ENCODE peak calls at places on chromosomes 16 and 17, in seven cellular contexts. One of them, this sample, is unnamed.

GRCh38 chr16:27080870-27081269 is 14.1 kb downstream of the C16orf82 start:
- DNase-seq in lower lobe of right lung: no peak
- DNase-seq in psoas muscle: no peak
- DNase-seq in BE2C: no peak
- DNase-seq in gastrocnemius medialis: no peak
- DNase-seq in CD8-positive, alpha-beta T cell: no peak
- DNase-seq in IMR-90: no peak
- DNase-seq in this sample: peak; percentile 2

GRCh38 chr16:19523559-19524355 is at the start of gene CCP110:
- DNase-seq in lower lobe of right lung: peak; percentile 99
- DNase-seq in psoas muscle: peak; percentile 98
- DNase-seq in BE2C: peak; percentile 98
- DNase-seq in gastrocnemius medialis: peak; percentile 95
- DNase-seq in CD8-positive, alpha-beta T cell: peak; percentile 93
- DNase-seq in IMR-90: peak; percentile 96
- DNase-seq in this sample: peak; percentile 97

GRCh38 chr16:58866935-58867334 is 132.8 kb upstream of the GOT2 start:
- DNase-seq in lower lobe of right lung: no peak
- DNase-seq in psoas muscle: no peak
- DNase-seq in BE2C: no peak
- DNase-seq in gastrocnemius medialis: no peak
- DNase-seq in CD8-positive, alpha-beta T cell: no peak
- DNase-seq in IMR-90: no peak
- DNase-seq in this sample: no peak

GRCh38 chr17:40453881-40454630 is 10.8 kb downstream of the IGFBP4 start:
- DNase-seq in lower lobe of right lung: no peak
- DNase-seq in psoas muscle: no peak
- DNase-seq in BE2C: no peak
- DNase-seq in gastrocnemius medialis: no peak
- DNase-seq in CD8-positive, alpha-beta T cell: no peak
- DNase-seq in IMR-90: peak; percentile 62
- DNase-seq in this sample: no peak

GRCh38 chr16:54346046-54346445 is 59.5 kb upstream of the IRX3 start:
- DNase-seq in lower lobe of right lung: no peak
- DNase-seq in psoas muscle: no peak
- DNase-seq in BE2C: no peak
- DNase-seq in gastrocnemius medialis: no peak
- DNase-seq in CD8-positive, alpha-beta T cell: no peak
- DNase-seq in IMR-90: no peak
- DNase-seq in this sample: no peak

GRCh38 chr17:59520276-59520675 is 45.1 kb upstream of the DHX40 start:
- DNase-seq in lower lobe of right lung: no peak
- DNase-seq in psoas muscle: no peak
- DNase-seq in BE2C: no peak
- DNase-seq in gastrocnemius medialis: no peak
- DNase-seq in CD8-positive, alpha-beta T cell: no peak
- DNase-seq in IMR-90: no peak
- DNase-seq in this sample: no peak

GRCh38 chr17:16941072-16941641 is 30.8 kb downstream of the TNFRSF13B start:
- DNase-seq in lower lobe of right lung: no peak
- DNase-seq in psoas muscle: no peak
- DNase-seq in BE2C: no peak
- DNase-seq in gastrocnemius medialis: no peak
- DNase-seq in CD8-positive, alpha-beta T cell: no peak
- DNase-seq in IMR-90: no peak
- DNase-seq in this sample: no peak

GRCh38 chr17:68539536-68540469 is 27.6 kb downstream of the PRKAR1A start:
- DNase-seq in lower lobe of right lung: peak; percentile 61
- DNase-seq in psoas muscle: no peak
- DNase-seq in BE2C: no peak
- DNase-seq in gastrocnemius medialis: no peak
- DNase-seq in CD8-positive, alpha-beta T cell: no peak
- DNase-seq in IMR-90: no peak
- DNase-seq in this sample: peak; percentile 35

GRCh38 chr17:42706732-42707131 is 24.4 kb downstream of the CNTNAP1 start:
- DNase-seq in lower lobe of right lung: no peak
- DNase-seq in psoas muscle: no peak
- DNase-seq in BE2C: no peak
- DNase-seq in gastrocnemius medialis: no peak
- DNase-seq in CD8-positive, alpha-beta T cell: peak; percentile 44
- DNase-seq in IMR-90: no peak
- DNase-seq in this sample: peak; percentile 62

GRCh38 chr16:87803385-87803784 is 37.6 kb upstream of the KLHDC4 start:
- DNase-seq in lower lobe of right lung: no peak
- DNase-seq in psoas muscle: no peak
- DNase-seq in BE2C: no peak
- DNase-seq in gastrocnemius medialis: no peak
- DNase-seq in CD8-positive, alpha-beta T cell: no peak
- DNase-seq in IMR-90: no peak
- DNase-seq in this sample: no peak

GRCh38 chr16:27439273-27440018 is 37.5 kb downstream of the IL21R start:
- DNase-seq in lower lobe of right lung: no peak
- DNase-seq in psoas muscle: no peak
- DNase-seq in BE2C: no peak
- DNase-seq in gastrocnemius medialis: no peak
- DNase-seq in CD8-positive, alpha-beta T cell: no peak
- DNase-seq in IMR-90: no peak
- DNase-seq in this sample: no peak

GRCh38 chr17:66557886-66558285 is 255.5 kb downstream of the PRKCA start:
- DNase-seq in lower lobe of right lung: no peak
- DNase-seq in psoas muscle: no peak
- DNase-seq in BE2C: no peak
- DNase-seq in gastrocnemius medialis: no peak
- DNase-seq in CD8-positive, alpha-beta T cell: no peak
- DNase-seq in IMR-90: no peak
- DNase-seq in this sample: no peak

GRCh38 chr17:35257080-35257701 is 14.3 kb downstream of the SLFN5 start:
- DNase-seq in lower lobe of right lung: peak; percentile 52
- DNase-seq in psoas muscle: no peak
- DNase-seq in BE2C: no peak
- DNase-seq in gastrocnemius medialis: no peak
- DNase-seq in CD8-positive, alpha-beta T cell: no peak
- DNase-seq in IMR-90: peak; percentile 41
- DNase-seq in this sample: no peak

GRCh38 chr16:26701243-26701886 is 365.4 kb upstream of the C16orf82 start:
- DNase-seq in lower lobe of right lung: no peak
- DNase-seq in psoas muscle: no peak
- DNase-seq in BE2C: no peak
- DNase-seq in gastrocnemius medialis: no peak
- DNase-seq in CD8-positive, alpha-beta T cell: no peak
- DNase-seq in IMR-90: no peak
- DNase-seq in this sample: peak; percentile 2

GRCh38 chr17:82397449-82398335 is 20.5 kb upstream of the HEXD start:
- DNase-seq in lower lobe of right lung: peak; percentile 43
- DNase-seq in psoas muscle: peak; percentile 41
- DNase-seq in BE2C: no peak
- DNase-seq in gastrocnemius medialis: no peak
- DNase-seq in CD8-positive, alpha-beta T cell: no peak
- DNase-seq in IMR-90: no peak
- DNase-seq in this sample: no peak

GRCh38 chr17:82400830-82401229 is 17.3 kb upstream of the HEXD start:
- DNase-seq in lower lobe of right lung: peak; percentile 83
- DNase-seq in psoas muscle: no peak
- DNase-seq in BE2C: no peak
- DNase-seq in gastrocnemius medialis: no peak
- DNase-seq in CD8-positive, alpha-beta T cell: peak; percentile 48
- DNase-seq in IMR-90: no peak
- DNase-seq in this sample: peak; percentile 79

GRCh38 chr17:82399030-82399429 is 19.1 kb upstream of the HEXD start:
- DNase-seq in lower lobe of right lung: no peak
- DNase-seq in psoas muscle: peak; percentile 84
- DNase-seq in BE2C: peak; percentile 63
- DNase-seq in gastrocnemius medialis: peak; percentile 69
- DNase-seq in CD8-positive, alpha-beta T cell: no peak
- DNase-seq in IMR-90: peak; percentile 50
- DNase-seq in this sample: no peak

GRCh38 chr17:82399601-82400101 is 18.5 kb upstream of the HEXD start:
- DNase-seq in lower lobe of right lung: no peak
- DNase-seq in psoas muscle: peak; percentile 71
- DNase-seq in BE2C: peak; percentile 63
- DNase-seq in gastrocnemius medialis: peak; percentile 79
- DNase-seq in CD8-positive, alpha-beta T cell: no peak
- DNase-seq in IMR-90: no peak
- DNase-seq in this sample: no peak

DNA sequence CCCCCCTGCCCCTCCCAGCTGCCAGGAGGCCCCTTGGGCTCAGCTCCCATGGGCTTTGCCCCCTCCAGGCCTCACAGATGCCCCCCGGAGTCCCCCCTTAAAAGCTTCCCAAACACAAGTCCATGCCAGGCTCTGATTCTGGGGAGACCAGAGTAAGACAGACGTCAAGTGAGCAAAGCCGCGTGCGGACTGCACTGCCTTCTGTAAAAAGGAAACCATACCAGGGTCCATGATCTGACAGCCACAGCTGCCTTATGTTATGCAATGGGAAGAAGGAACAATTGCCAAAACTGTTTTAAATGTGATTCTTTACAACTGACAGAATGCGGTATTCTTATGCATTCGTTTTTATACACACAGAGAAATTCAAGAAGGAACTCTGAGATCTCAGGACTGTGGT is 17.9 kb upstream of the HEXD start:
- DNase-seq in lower lobe of right lung: no peak
- DNase-seq in psoas muscle: no peak
- DNase-seq in BE2C: no peak
- DNase-seq in gastrocnemius medialis: no peak
- DNase-seq in CD8-positive, alpha-beta T cell: no peak
- DNase-seq in IMR-90: peak; percentile 5
- DNase-seq in this sample: no peak
- H3K4me3 ChIP-seq in lower lobe of right lung: no peak overlapping the region
- H3K4me3 ChIP-seq in psoas muscle: no peak overlapping the region
- H3K4me3 ChIP-seq in BE2C: no peak overlapping the region
- H3K4me3 ChIP-seq in gastrocnemius medialis: no peak overlapping the region
- H3K4me3 ChIP-seq in CD8-positive, alpha-beta T cell: no peak overlapping the region
- H3K4me3 ChIP-seq in IMR-90: no peak overlapping the region
- H3K4me3 ChIP-seq in this sample: no peak overlapping the region

GRCh38 chr17:18322522-18322921 is 7.4 kb downstream of the SMCR8 start:
- DNase-seq in lower lobe of right lung: no peak
- DNase-seq in psoas muscle: no peak
- DNase-seq in BE2C: no peak
- DNase-seq in gastrocnemius medialis: no peak
- DNase-seq in CD8-positive, alpha-beta T cell: no peak
- DNase-seq in IMR-90: no peak
- DNase-seq in this sample: no peak

GRCh38 chr17:18323007-18323406 is 7.9 kb downstream of the SMCR8 start:
- DNase-seq in lower lobe of right lung: no peak
- DNase-seq in psoas muscle: no peak
- DNase-seq in BE2C: no peak
- DNase-seq in gastrocnemius medialis: no peak
- DNase-seq in CD8-positive, alpha-beta T cell: no peak
- DNase-seq in IMR-90: peak; percentile 21
- DNase-seq in this sample: no peak

GRCh38 chr17:18320301-18320700 is 5.2 kb downstream of the SMCR8 start:
- DNase-seq in lower lobe of right lung: peak; percentile 28
- DNase-seq in psoas muscle: no peak
- DNase-seq in BE2C: no peak
- DNase-seq in gastrocnemius medialis: no peak
- DNase-seq in CD8-positive, alpha-beta T cell: no peak
- DNase-seq in IMR-90: no peak
- DNase-seq in this sample: no peak

GRCh38 chr17:18319604-18320256 is 4.6 kb downstream of the SMCR8 start:
- DNase-seq in lower lobe of right lung: no peak
- DNase-seq in psoas muscle: no peak
- DNase-seq in BE2C: peak; percentile 50
- DNase-seq in gastrocnemius medialis: no peak
- DNase-seq in CD8-positive, alpha-beta T cell: no peak
- DNase-seq in IMR-90: peak; percentile 68
- DNase-seq in this sample: peak; percentile 36

GRCh38 chr17:18321309-18321708 is 6.2 kb downstream of the SMCR8 start:
- DNase-seq in lower lobe of right lung: no peak
- DNase-seq in psoas muscle: no peak
- DNase-seq in BE2C: no peak
- DNase-seq in gastrocnemius medialis: no peak
- DNase-seq in CD8-positive, alpha-beta T cell: no peak
- DNase-seq in IMR-90: no peak
- DNase-seq in this sample: no peak
- TF ChIP-seq CTCF in lower lobe of right lung: no peak
- TF ChIP-seq CTCF in psoas muscle: no peak
- TF ChIP-seq CTCF in BE2C: peak; percentile 11
- TF ChIP-seq CTCF in gastrocnemius medialis: no peak
- TF ChIP-seq CTCF in CD8-positive, alpha-beta T cell: no peak
- TF ChIP-seq CTCF in IMR-90: peak; percentile 8
- TF ChIP-seq CTCF in this sample: no peak

GRCh38 chr16:85081765-85082164 is 30.5 kb downstream of the CIBAR2 start:
- DNase-seq in lower lobe of right lung: no peak
- DNase-seq in psoas muscle: no peak
- DNase-seq in BE2C: no peak
- DNase-seq in gastrocnemius medialis: no peak
- DNase-seq in CD8-positive, alpha-beta T cell: no peak
- DNase-seq in IMR-90: no peak
- DNase-seq in this sample: no peak
- H3K4me3 ChIP-seq in lower lobe of right lung: no peak overlapping the region
- H3K4me3 ChIP-seq in psoas muscle: no peak overlapping the region
- H3K4me3 ChIP-seq in BE2C: no peak overlapping the region
- H3K4me3 ChIP-seq in gastrocnemius medialis: no peak overlapping the region
- H3K4me3 ChIP-seq in CD8-positive, alpha-beta T cell: no peak overlapping the region
- H3K4me3 ChIP-seq in IMR-90: no peak overlapping the region
- H3K4me3 ChIP-seq in this sample: no peak overlapping the region

DNA sequence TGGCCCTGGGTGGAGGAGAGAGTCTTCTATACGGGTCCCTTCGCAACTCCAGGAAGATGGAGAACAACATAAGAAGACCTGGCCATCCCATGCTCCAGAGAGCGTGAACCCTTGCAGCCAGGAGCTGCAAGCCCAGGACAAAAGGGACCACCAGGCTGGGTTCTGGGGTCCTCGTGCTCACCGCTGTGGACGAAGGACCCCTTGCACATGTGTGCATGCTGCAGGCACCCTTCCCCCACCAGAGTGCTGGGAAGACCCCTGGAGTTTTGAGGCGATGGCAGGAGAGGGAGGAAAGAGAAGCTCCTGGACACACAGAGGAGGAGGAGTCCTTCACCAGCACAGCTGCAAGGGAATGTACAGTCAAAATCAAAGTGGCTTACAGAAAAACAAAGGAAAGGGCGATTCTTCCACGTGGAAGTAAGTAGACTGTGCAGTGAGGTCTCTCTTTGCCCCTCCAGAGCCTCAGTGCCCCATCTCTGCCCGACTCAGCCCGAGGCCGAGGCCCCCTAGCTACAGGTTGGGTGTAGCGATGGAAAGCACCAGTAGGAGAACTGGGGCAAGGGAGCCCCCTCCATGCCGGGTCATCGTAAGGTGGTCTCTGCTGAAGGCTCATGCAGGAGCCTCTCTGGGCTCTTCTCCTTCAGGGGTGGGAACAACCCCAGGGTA is 51.3 kb downstream of the PIMREG start:
- DNase-seq in lower lobe of right lung: peak; percentile 26
- DNase-seq in psoas muscle: peak; percentile 31
- DNase-seq in BE2C: no peak
- DNase-seq in gastrocnemius medialis: peak; percentile 3
- DNase-seq in CD8-positive, alpha-beta T cell: no peak
- DNase-seq in IMR-90: no peak
- DNase-seq in this sample: no peak
- TF ChIP-seq CTCF in lower lobe of right lung: peak; percentile 7
- TF ChIP-seq CTCF in psoas muscle: no peak
- TF ChIP-seq CTCF in BE2C: no peak
- TF ChIP-seq CTCF in gastrocnemius medialis: no peak
- TF ChIP-seq CTCF in CD8-positive, alpha-beta T cell: no peak
- TF ChIP-seq CTCF in IMR-90: peak; percentile 8
- TF ChIP-seq CTCF in this sample: no peak

This sample was measured in GM12865.